ENCODE peak calls at places on chromosomes 2 and 18, in four cellular contexts. F, E, M and O are unnamed samples. For H3K9me3, the result is how much of the 10 kb centered on the place peaks cover.

GRCh38 chr18:78630356-78630755 is 349.3 kb upstream of the SALL3 start:
- DNase-seq in F (no peak), E (no peak), M (no peak), O (no peak)

GRCh38 chr2:229733606-229734205 is 19.4 kb upstream of the DNER start:
- DNase-seq in F (no peak), E (no peak), M (no peak), O (no peak)

GRCh38 chr2:168439536-168439935 is 16.5 kb upstream of the CERS6 start:
- DNase-seq in F (no peak), E (no peak), M (no peak), O (no peak)

GRCh38 chr2:51960846-51961335 is 929.0 kb upstream of the NRXN1 start:
- DNase-seq in F (no peak), M (no peak), E (no peak), O (no peak)

GRCh38 chr2:70643715-70644114 is 90.1 kb upstream of the TGFA start:
- DNase-seq in E (peak), M (no peak), F (no peak), O (no peak)

GRCh38 chr2:207133862-207134519 is 31.8 kb downstream of the KLF7 start:
- DNase-seq in F (peak), M (peak), E (no peak), O (peak)

GRCh38 chr2:142472382-142472781 is 341.6 kb upstream of the LRP1B start:
- DNase-seq in F (no peak), M (no peak), E (no peak), O (no peak)

GRCh38 chr2:45237850-45238542 is 228.7 kb upstream of the SIX2 start:
- DNase-seq in E (no peak), F (peak), M (no peak), O (peak)

GRCh38 chr2:46481541-46482193 is 2.3 kb downstream of the TMEM247 start:
- DNase-seq in E (no peak), M (no peak), F (no peak), O (no peak)

GRCh38 chr2:162462911-162463310 is 119.0 kb downstream of the GCA start:
- DNase-seq in M (no peak), F (no peak), E (no peak), O (no peak)

GRCh38 chr2:127479219-127479825 is 47.0 kb downstream of the IWS1 start:
- DNase-seq in M (no peak), E (peak), F (no peak), O (no peak)

GRCh38 chr2:203061346-203061745 is 46.7 kb downstream of the NBEAL1 start:
- DNase-seq in F (no peak), E (no peak), M (no peak), O (no peak)

GRCh38 chr2:102735431-102736130 is 26.2 kb upstream of the TMEM182 start:
- DNase-seq in M (no peak), F (no peak), E (no peak), O (peak)

GRCh38 chr2:179070895-179071294 is 21.0 kb upstream of the CCDC141 start:
- DNase-seq in E (no peak), F (no peak), M (no peak), O (no peak)

GRCh38 chr2:57434429-57434828 is 612.2 kb upstream of the VRK2 start:
- DNase-seq in E (no peak), F (no peak), M (no peak), O (no peak)

GRCh38 chr2:47483191-47483590 is 80.2 kb downstream of the MSH2 start:
- DNase-seq in E (no peak), M (no peak), F (no peak), O (no peak)

GRCh38 chr2:95017836-95018235 is 7.7 kb upstream of the MAL start:
- DNase-seq in F (no peak), E (no peak), M (no peak), O (no peak)

GRCh38 chr18:80097201-80097600 is 11.9 kb upstream of the ADNP2 start:
- DNase-seq in E (no peak), F (no peak), M (no peak), O (no peak)

GRCh38 chr18:35334821-35335220 is 9.4 kb downstream of the ZNF24 start:
- DNase-seq in F (no peak), E (no peak), M (no peak), O (no peak)

GRCh38 chr2:33042226-33042625 is 95.5 kb downstream of the LTBP1 start:
- DNase-seq in E (no peak), F (no peak), M (no peak), O (no peak)

GRCh38 chr2:17878222-17879136 is at the start of gene KCNS3:
- DNase-seq in F (peak), E (peak), M (no peak), O (peak)

GRCh38 chr2:130986890-130987493 is 106.3 kb downstream of the FAM168B start:
- DNase-seq in F (no peak), E (no peak), M (no peak), O (no peak)

GRCh38 chr18:55489742-55490055 is 98.3 kb downstream of the TCF4 start:
- DNase-seq in M (no peak), E (no peak), F (no peak), O (no peak)

GRCh38 chr2:232236200-232236599 is 142.4 kb upstream of the ALPP start:
- DNase-seq in F (no peak), M (no peak), E (no peak), O (no peak)

GRCh38 chr2:63007813-63008458 is 42.7 kb upstream of the OTX1 start:
- DNase-seq in F (no peak), E (no peak), M (no peak), O (no peak)

DNA sequence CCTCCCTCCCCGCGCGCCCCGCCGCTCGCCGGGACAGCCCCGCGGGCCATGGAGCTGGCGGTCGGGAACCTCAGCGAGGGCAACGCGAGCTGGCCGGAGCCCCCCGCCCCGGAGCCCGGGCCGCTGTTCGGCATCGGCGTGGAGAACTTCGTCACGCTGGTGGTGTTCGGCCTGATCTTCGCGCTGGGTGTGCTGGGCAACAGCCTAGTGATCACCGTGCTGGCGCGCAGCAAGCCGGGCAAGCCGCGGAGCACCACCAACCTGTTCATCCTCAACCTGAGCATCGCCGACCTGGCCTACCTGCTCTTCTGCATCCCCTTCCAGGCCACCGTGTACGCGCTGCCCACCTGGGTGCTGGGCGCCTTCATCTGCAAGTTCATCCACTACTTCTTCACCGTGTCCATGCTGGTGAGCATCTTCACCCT is 865 bp downstream of the GALR1 start:
- DNase-seq in M (no peak), E (no peak), F (no peak), O (no peak)
- H3K9me3 ChIP-seq in M (under half), E (under half), F (under half), O (under half)

DNA sequence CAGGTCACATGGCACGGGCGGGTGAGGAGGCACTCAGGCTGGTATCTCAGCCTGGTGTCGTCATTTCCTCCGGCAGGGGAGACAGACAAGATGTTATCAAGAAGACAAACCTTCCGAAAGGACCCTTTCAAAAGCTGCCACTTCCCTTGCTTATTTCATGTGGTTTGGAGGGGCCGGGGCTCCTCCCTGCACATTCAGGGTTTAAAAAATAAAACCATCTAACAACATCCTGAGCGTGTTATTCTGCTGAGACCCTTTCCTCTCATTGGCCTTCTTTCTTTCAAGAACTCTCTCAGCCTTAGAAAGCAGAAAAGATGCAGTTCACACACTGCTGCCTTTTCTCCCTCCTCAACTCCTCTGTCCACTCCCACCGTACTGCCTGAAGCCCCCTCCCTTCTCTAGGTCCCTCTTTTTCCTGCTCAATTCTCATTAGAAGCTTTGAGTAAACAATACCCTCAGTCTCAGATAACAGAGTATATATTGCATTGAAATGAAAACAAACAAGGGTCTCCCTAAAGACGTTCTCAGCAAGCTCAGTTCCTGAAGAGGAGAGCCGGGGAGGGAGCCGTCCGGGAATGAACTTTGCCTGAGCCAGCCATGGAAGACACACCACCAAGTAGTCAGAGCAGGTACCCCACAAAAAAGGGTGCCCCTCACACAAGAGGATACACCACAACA is 9.8 kb downstream of the SMAD7 start:
- DNase-seq in E (no peak), M (no peak), F (no peak), O (no peak)
- H3K4me3 ChIP-seq in E (no peak), M (peak), F (peak), O (no peak)

DNA sequence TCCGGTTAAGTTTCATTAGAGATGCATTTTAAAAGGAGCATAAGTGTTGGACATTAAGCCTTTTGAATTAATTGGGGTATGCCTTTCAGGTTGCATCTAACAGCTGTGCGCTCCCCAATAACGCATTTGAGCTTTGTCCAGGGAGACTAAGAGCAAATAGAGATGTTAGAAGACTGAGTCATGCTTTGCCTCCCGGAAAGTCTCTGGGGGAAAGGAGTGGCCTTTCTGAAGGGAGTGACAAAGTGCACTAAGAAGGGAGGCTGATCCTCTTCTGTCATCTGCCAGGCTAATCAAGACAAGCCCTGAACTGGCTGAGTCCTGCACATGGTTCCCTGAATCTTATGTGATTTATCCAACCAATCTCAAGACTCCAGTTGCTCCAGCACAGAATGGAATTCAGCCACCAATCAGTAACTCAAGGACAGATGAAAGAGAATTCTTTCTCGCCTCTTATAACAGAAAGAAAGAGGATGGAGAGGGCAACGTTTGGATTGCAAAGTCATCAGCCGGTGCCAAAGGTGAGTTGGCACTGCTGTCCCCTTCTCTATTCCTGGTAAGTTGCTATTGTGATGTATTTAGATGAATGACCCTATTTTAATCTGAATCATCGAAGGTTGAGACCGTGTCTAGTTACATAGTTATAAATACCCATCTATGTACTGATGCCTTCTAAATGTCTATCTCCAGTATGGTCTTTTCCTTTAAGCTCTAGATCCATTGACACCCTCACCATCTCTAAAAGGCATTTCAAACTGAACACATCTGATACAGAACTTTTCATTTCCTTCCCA is 12.1 kb downstream of the TTL start:
- DNase-seq in F (no peak), E (no peak), M (no peak), O (no peak)
- H3K27ac ChIP-seq in F (peak), E (no peak), M (no peak), O (peak)

DNA sequence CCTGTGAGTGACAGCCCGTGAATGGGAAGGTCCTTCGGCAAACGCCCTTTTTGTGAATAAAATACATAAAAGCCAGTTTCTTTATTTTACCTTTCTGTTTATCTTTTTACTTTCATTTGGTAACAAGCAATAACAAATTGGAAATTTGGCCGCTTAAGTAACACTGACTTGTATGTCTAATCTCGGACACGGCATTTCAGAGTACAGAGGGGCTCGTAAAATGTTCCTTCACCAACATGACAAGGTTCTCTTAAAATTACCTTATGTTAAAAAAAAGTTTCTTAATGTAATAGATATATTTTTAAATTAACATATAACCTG is 557 bp upstream of the NEMP2 start:
- DNase-seq in E (no peak), M (no peak), F (no peak), O (no peak)
- H3K9me3 ChIP-seq in E (under half), M (under half), F (under half), O (under half)

DNA sequence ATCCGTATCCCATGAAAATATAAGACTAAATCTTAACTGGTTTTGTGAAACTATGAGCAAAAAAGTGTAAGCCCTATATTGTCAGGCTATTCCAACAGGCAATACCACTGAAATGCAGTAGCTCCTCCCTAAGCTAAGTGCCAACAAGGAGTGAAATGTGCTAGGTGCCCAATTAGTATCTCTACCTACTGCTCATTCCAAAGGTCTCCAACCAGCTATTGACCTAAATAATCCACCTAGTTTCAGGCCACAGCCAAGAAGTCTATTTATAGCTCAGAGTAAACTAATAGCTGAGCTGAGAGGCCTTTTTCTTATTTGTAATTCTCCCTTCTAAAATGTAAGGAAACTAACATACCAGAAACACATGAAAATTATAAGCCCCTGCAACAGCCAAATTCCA is 482.2 kb downstream of the DCC start:
- DNase-seq in E (no peak), F (no peak), M (no peak), O (no peak)
- H3K4me3 ChIP-seq in E (no peak), F (no peak), M (no peak), O (no peak)

GRCh38 chr2:233243348-233243747 is 8.1 kb upstream of the ATG16L1 start:
- DNase-seq in E (no peak), F (no peak), M (no peak), O (no peak)

GRCh38 chr2:233244818-233245217 is 6.7 kb upstream of the ATG16L1 start:
- DNase-seq in M (no peak), F (no peak), E (no peak), O (no peak)

GRCh38 chr2:233240897-233241296 is 10.6 kb upstream of the ATG16L1 start:
- DNase-seq in E (no peak), M (no peak), F (no peak), O (no peak)

GRCh38 chr2:233242231-233242917 is 9.1 kb upstream of the ATG16L1 start:
- DNase-seq in E (no peak), M (no peak), F (no peak), O (no peak)

DNA sequence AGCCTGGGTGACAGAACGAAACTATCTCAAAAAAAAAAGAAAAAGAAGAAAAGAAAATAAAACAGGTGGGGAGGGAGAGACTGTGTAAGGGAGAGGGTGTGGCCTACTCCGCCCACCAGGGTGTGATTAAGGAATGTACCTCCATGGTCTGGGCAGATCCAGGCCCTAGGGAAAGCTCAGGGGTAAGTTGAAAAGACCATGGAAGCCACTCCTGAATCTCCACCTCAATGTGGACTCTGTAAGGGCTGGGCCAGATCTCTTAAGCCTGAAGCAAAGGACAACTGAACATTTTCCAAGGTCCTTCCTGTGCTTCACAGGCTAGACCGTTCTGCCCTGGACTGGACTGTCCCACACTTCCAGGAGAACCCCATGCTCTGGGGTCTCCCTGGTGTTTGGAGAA is 9.7 kb upstream of the ATG16L1 start:
- DNase-seq in M (no peak), E (no peak), F (no peak), O (no peak)
- H3K27ac ChIP-seq in M (peak), E (no peak), F (no peak), O (no peak)

GRCh38 chr2:89848763-89849162 is 1157.3 kb downstream of the RPIA start:
- DNase-seq in F (no peak), M (no peak), E (no peak), O (no peak)

GRCh38 chr2:89851583-89851905 is 1160.1 kb downstream of the RPIA start:
- DNase-seq in F (no peak), E (no peak), M (no peak), O (no peak)

GRCh38 chr2:89850881-89851582 is 1159.6 kb downstream of the RPIA start:
- DNase-seq in E (no peak), F (no peak), M (no peak), O (no peak)

GRCh38 chr2:89849731-89850130 is 1158.3 kb downstream of the RPIA start:
- DNase-seq in E (no peak), F (no peak), M (no peak), O (no peak)

GRCh38 chr2:89850481-89850880 is 1159.0 kb downstream of the RPIA start:
- DNase-seq in E (no peak), M (no peak), F (no peak), O (no peak)
- H3K9me3 ChIP-seq in E (under half), M (under half), F (under half), O (under half)

GRCh38 chr18:3525870-3526420 is 76.0 kb downstream of the TGIF1 start:
- DNase-seq in E (no peak), M (no peak), F (no peak), O (no peak)
- H3K4me3 ChIP-seq in E (no peak), M (no peak), F (peak), O (no peak)